ENCODE peak calls at places on chromosomes 6 and 20, in eight cellular contexts. J is brain microvascular endothelial cell, A is iPS-NIHi11, L is upper lobe of right lung, W is cardiac muscle cell, M is AML-193, H is IMR-90, S is lung. Q is an unnamed sample.

GRCh38 chr6:43544461-43544860 is 27.6 kb downstream of the POLR1C start:
- DNase-seq in H (no peak), A (no peak), L (no peak), W (no peak), S (no peak), J (no peak), M (no peak), Q (no peak)

GRCh38 chr20:49287555-49288249 is 9.8 kb upstream of the ZNFX1 start:
- DNase-seq in A (no peak), M (no peak), S (no peak), J (no peak), H (peak), W (no peak), L (no peak), Q (no peak)

GRCh38 chr20:48625136-48625900 is 202.5 kb downstream of the PREX1 start:
- DNase-seq in M (no peak), L (no peak), H (no peak), W (no peak), J (no peak), S (no peak), A (no peak), Q (no peak)

GRCh38 chr6:43951756-43952675 is 175.2 kb downstream of the MRPL14 start:
- DNase-seq in M (no peak), S (no peak), L (no peak), A (no peak), W (no peak), H (no peak), J (no peak), Q (no peak)

GRCh38 chr6:22019877-22020276 is 277.0 kb downstream of the PRL start:
- DNase-seq in S (no peak), L (no peak), H (no peak), J (no peak), W (no peak), A (no peak), M (no peak), Q (no peak)

GRCh38 chr6:170208171-170208601 is 82.7 kb downstream of the DLL1 start:
- DNase-seq in L (peak), M (no peak), J (no peak), A (no peak), W (no peak), H (no peak), S (peak), Q (no peak)

GRCh38 chr20:60170116-60170515 is 211.9 kb downstream of the CDH26 start:
- DNase-seq in J (no peak), L (no peak), H (no peak), W (no peak), A (no peak), S (no peak), M (peak), Q (no peak)

GRCh38 chr20:22450540-22450939 is 133.8 kb downstream of the FOXA2 start:
- DNase-seq in L (no peak), S (no peak), A (no peak), H (no peak), M (no peak), W (no peak), J (no peak), Q (no peak)

GRCh38 chr6:106976270-106976669 is 1.7 kb upstream of the CD24 start:
- DNase-seq in S (no peak), L (no peak), H (no peak), A (no peak), J (no peak), W (no peak), M (no peak), Q (no peak)

GRCh38 chr20:57582432-57583288 is 21.8 kb downstream of the PCK1 start:
- DNase-seq in H (peak), W (peak), L (no peak), A (peak), M (no peak), S (no peak), J (peak), Q (no peak)

GRCh38 chr6:160911949-160912348 is 79.6 kb upstream of the MAP3K4 start:
- DNase-seq in J (no peak), M (no peak), H (no peak), W (no peak), S (no peak), L (no peak), A (no peak), Q (no peak)

GRCh38 chr6:143471822-143472221 is 21.2 kb downstream of the PEX3 start:
- DNase-seq in M (no peak), S (no peak), J (no peak), L (no peak), W (no peak), H (no peak), A (no peak), Q (no peak)

GRCh38 chr6:73131706-73132105 is 93.6 kb downstream of the KHDC1L start:
- DNase-seq in A (no peak), J (no peak), H (peak), S (no peak), W (peak), M (no peak), L (no peak), Q (no peak)

GRCh38 chr6:63764318-63764916 is 128.8 kb downstream of the PHF3 start:
- DNase-seq in J (no peak), M (peak), L (no peak), H (peak), S (no peak), W (peak), A (no peak), Q (no peak)

Q was measured in nucleus accumbens.